ENCODE peak calls at places on chromosomes 5 and 9, in five cellular contexts. One of them, this sample, is unnamed. For H3K36me3, the result is how much of the 10 kb centered on the place peaks cover.

GRCh38 chr9:7844283-7844682 is 44.7 kb upstream of the DMAC1 start:
- DNase-seq in HepG2: peak
- DNase-seq in keratinocyte: no peak
- DNase-seq in esophagus squamous epithelium: no peak
- DNase-seq in ovary: no peak
- DNase-seq in this sample: no peak

GRCh38 chr9:91360551-91361293 is 996 bp downstream of the AUH start:
- DNase-seq in HepG2: no peak
- DNase-seq in ovary: no peak
- DNase-seq in keratinocyte: no peak
- DNase-seq in esophagus squamous epithelium: no peak
- DNase-seq in this sample: no peak

GRCh38 chr9:17021379-17021970 is 113.4 kb upstream of the CNTLN start:
- DNase-seq in keratinocyte: no peak
- DNase-seq in ovary: no peak
- DNase-seq in HepG2: no peak
- DNase-seq in esophagus squamous epithelium: no peak
- DNase-seq in this sample: no peak

GRCh38 chr5:67014957-67015400 is 181.6 kb downstream of the CD180 start:
- DNase-seq in keratinocyte: no peak
- DNase-seq in ovary: no peak
- DNase-seq in HepG2: no peak
- DNase-seq in esophagus squamous epithelium: no peak
- DNase-seq in this sample: no peak

GRCh38 chr5:45411971-45412612 is 284.1 kb downstream of the HCN1 start:
- DNase-seq in HepG2: no peak
- DNase-seq in esophagus squamous epithelium: no peak
- DNase-seq in ovary: no peak
- DNase-seq in keratinocyte: no peak
- DNase-seq in this sample: no peak

GRCh38 chr5:3741372-3741770 is 145.7 kb downstream of the IRX1 start:
- DNase-seq in esophagus squamous epithelium: no peak
- DNase-seq in HepG2: no peak
- DNase-seq in ovary: no peak
- DNase-seq in keratinocyte: no peak
- DNase-seq in this sample: no peak

GRCh38 chr9:76916231-76916630 is 10.3 kb upstream of the PRUNE2 start:
- DNase-seq in HepG2: no peak
- DNase-seq in esophagus squamous epithelium: no peak
- DNase-seq in keratinocyte: no peak
- DNase-seq in ovary: no peak
- DNase-seq in this sample: no peak

GRCh38 chr9:114372971-114373591 is 14.7 kb downstream of the AKNA start:
- DNase-seq in keratinocyte: no peak
- DNase-seq in ovary: no peak
- DNase-seq in esophagus squamous epithelium: peak
- DNase-seq in HepG2: no peak
- DNase-seq in this sample: no peak

GRCh38 chr5:42648910-42649309 is 107.7 kb upstream of the CCDC152 start:
- DNase-seq in HepG2: no peak
- DNase-seq in esophagus squamous epithelium: no peak
- DNase-seq in keratinocyte: no peak
- DNase-seq in ovary: no peak
- DNase-seq in this sample: no peak

GRCh38 chr5:168097852-168098251 is 193.6 kb upstream of the WWC1 start:
- DNase-seq in esophagus squamous epithelium: no peak
- DNase-seq in HepG2: no peak
- DNase-seq in keratinocyte: no peak
- DNase-seq in ovary: no peak
- DNase-seq in this sample: no peak

GRCh38 chr5:155943516-155944407 is 383.2 kb upstream of the SGCD start:
- DNase-seq in keratinocyte: no peak
- DNase-seq in ovary: peak
- DNase-seq in esophagus squamous epithelium: no peak
- DNase-seq in HepG2: peak
- DNase-seq in this sample: no peak

GRCh38 chr9:536597-537511 is 304.6 kb upstream of the DMRT1 start:
- DNase-seq in esophagus squamous epithelium: no peak
- DNase-seq in ovary: no peak
- DNase-seq in keratinocyte: no peak
- DNase-seq in HepG2: no peak
- DNase-seq in this sample: no peak

GRCh38 chr9:15856591-15856990 is 303.7 kb downstream of the CCDC171 start:
- DNase-seq in esophagus squamous epithelium: no peak
- DNase-seq in HepG2: no peak
- DNase-seq in keratinocyte: no peak
- DNase-seq in ovary: no peak
- DNase-seq in this sample: no peak

GRCh38 chr9:5773324-5773999 is 59.5 kb downstream of the ERMP1 start:
- DNase-seq in keratinocyte: no peak
- DNase-seq in HepG2: no peak
- DNase-seq in esophagus squamous epithelium: no peak
- DNase-seq in ovary: no peak
- DNase-seq in this sample: no peak
- TF ChIP-seq CTCF in keratinocyte: no peak
- TF ChIP-seq CTCF in HepG2: peak
- TF ChIP-seq CTCF in esophagus squamous epithelium: no peak
- TF ChIP-seq CTCF in ovary: no peak
- TF ChIP-seq CTCF in this sample: no peak

GRCh38 chr9:128685636-128686489 is 3.2 kb upstream of the SET start:
- DNase-seq in keratinocyte: no peak
- DNase-seq in ovary: no peak
- DNase-seq in esophagus squamous epithelium: no peak
- DNase-seq in HepG2: no peak
- DNase-seq in this sample: no peak
- H3K4me3 ChIP-seq in keratinocyte: peak
- H3K4me3 ChIP-seq in ovary: no peak
- H3K4me3 ChIP-seq in esophagus squamous epithelium: peak
- H3K4me3 ChIP-seq in HepG2: peak
- H3K4me3 ChIP-seq in this sample: no peak

DNA sequence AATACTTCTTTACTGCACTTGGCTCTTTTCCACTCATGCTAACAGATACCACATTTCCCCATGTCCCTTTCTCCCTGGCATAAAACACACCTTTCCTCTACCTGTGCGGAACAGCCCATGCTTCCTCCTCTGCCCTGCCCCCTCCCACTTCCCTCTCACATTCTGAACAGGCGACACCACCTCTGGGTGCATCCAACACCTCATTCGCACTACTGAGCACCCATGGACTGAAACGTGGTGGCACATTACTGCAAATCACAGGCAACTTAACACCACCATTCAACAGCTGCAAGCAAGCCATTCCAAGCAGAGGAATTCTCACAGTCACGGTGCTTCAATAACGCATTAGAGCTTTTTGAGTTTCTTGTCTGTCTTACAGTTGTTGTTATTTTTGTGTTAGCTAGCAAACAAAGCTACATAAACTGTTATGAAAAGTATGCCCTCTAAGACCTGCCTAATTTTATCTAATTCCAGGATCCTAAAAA is 298.2 kb upstream of the TAS2R1 start:
- DNase-seq in esophagus squamous epithelium: no peak
- DNase-seq in HepG2: no peak
- DNase-seq in keratinocyte: no peak
- DNase-seq in ovary: no peak
- DNase-seq in this sample: no peak
- H3K36me3 ChIP-seq in esophagus squamous epithelium: under half
- H3K36me3 ChIP-seq in HepG2: under half
- H3K36me3 ChIP-seq in keratinocyte: under half
- H3K36me3 ChIP-seq in ovary: under half
- H3K36me3 ChIP-seq in this sample: under half

DNA sequence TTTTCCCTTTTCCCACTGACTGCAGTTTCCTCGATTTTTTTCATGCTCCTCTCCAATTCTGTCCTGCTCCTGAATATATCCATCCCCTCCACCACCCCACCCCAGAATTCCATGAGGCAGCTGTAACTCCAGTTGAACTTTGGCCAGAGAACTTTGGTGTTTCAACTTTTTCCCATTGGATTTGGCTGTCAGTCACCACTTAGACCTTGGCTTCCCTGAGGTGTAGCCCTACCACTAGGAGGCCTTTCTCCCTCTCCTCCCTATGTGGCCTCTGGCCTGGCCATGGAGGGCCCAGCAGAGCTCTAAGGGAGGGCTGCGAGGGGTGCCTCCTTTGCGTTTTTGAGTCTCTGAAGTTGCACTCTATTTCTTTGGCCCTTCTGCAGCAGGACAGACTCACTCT is 261.3 kb downstream of the PIK3R1 start:
- DNase-seq in esophagus squamous epithelium: no peak
- DNase-seq in keratinocyte: no peak
- DNase-seq in HepG2: peak
- DNase-seq in ovary: no peak
- DNase-seq in this sample: no peak
- TF ChIP-seq CTCF in esophagus squamous epithelium: no peak
- TF ChIP-seq CTCF in keratinocyte: peak
- TF ChIP-seq CTCF in HepG2: peak
- TF ChIP-seq CTCF in ovary: no peak
- TF ChIP-seq CTCF in this sample: no peak

GRCh38 chr9:100714372-100715099 is 136.7 kb downstream of the CAVIN4 start:
- DNase-seq in keratinocyte: peak
- DNase-seq in HepG2: peak
- DNase-seq in ovary: no peak
- DNase-seq in esophagus squamous epithelium: no peak
- DNase-seq in this sample: no peak
- H3K4me3 ChIP-seq in keratinocyte: no peak
- H3K4me3 ChIP-seq in HepG2: no peak
- H3K4me3 ChIP-seq in ovary: no peak
- H3K4me3 ChIP-seq in esophagus squamous epithelium: no peak
- H3K4me3 ChIP-seq in this sample: no peak

GRCh38 chr9:137763271-137763955 is 114.2 kb upstream of the CACNA1B start:
- DNase-seq in keratinocyte: no peak
- DNase-seq in esophagus squamous epithelium: no peak
- DNase-seq in HepG2: no peak
- DNase-seq in ovary: no peak
- DNase-seq in this sample: no peak

GRCh38 chr9:137764171-137764671 is 113.4 kb upstream of the CACNA1B start:
- DNase-seq in keratinocyte: no peak
- DNase-seq in HepG2: no peak
- DNase-seq in ovary: no peak
- DNase-seq in esophagus squamous epithelium: no peak
- DNase-seq in this sample: no peak

GRCh38 chr9:137761032-137761431 is 116.5 kb upstream of the CACNA1B start:
- DNase-seq in keratinocyte: no peak
- DNase-seq in HepG2: no peak
- DNase-seq in esophagus squamous epithelium: no peak
- DNase-seq in ovary: no peak
- DNase-seq in this sample: no peak

GRCh38 chr9:137761793-137762192 is 115.8 kb upstream of the CACNA1B start:
- DNase-seq in ovary: no peak
- DNase-seq in HepG2: no peak
- DNase-seq in keratinocyte: no peak
- DNase-seq in esophagus squamous epithelium: no peak
- DNase-seq in this sample: no peak

GRCh38 chr9:137762414-137763061 is 115.0 kb upstream of the CACNA1B start:
- DNase-seq in HepG2: no peak
- DNase-seq in keratinocyte: no peak
- DNase-seq in ovary: no peak
- DNase-seq in esophagus squamous epithelium: no peak
- DNase-seq in this sample: no peak
- H3K36me3 ChIP-seq in HepG2: half or more
- H3K36me3 ChIP-seq in keratinocyte: under half
- H3K36me3 ChIP-seq in ovary: under half
- H3K36me3 ChIP-seq in esophagus squamous epithelium: under half
- H3K36me3 ChIP-seq in this sample: under half

GRCh38 chr5:91175708-91176107 is 207.4 kb downstream of the ARRDC3 start:
- DNase-seq in esophagus squamous epithelium: no peak
- DNase-seq in keratinocyte: no peak
- DNase-seq in HepG2: no peak
- DNase-seq in ovary: no peak
- DNase-seq in this sample: no peak

GRCh38 chr5:91178461-91178860 is 204.7 kb downstream of the ARRDC3 start:
- DNase-seq in keratinocyte: no peak
- DNase-seq in ovary: no peak
- DNase-seq in HepG2: no peak
- DNase-seq in esophagus squamous epithelium: no peak
- DNase-seq in this sample: no peak

GRCh38 chr5:91177639-91178038 is 205.5 kb downstream of the ARRDC3 start:
- DNase-seq in ovary: no peak
- DNase-seq in HepG2: no peak
- DNase-seq in esophagus squamous epithelium: no peak
- DNase-seq in keratinocyte: no peak
- DNase-seq in this sample: no peak

GRCh38 chr5:91176288-91177016 is 206.7 kb downstream of the ARRDC3 start:
- DNase-seq in HepG2: no peak
- DNase-seq in esophagus squamous epithelium: no peak
- DNase-seq in keratinocyte: no peak
- DNase-seq in ovary: no peak
- DNase-seq in this sample: no peak

GRCh38 chr5:91177085-91177484 is 206.0 kb downstream of the ARRDC3 start:
- DNase-seq in esophagus squamous epithelium: no peak
- DNase-seq in HepG2: no peak
- DNase-seq in keratinocyte: no peak
- DNase-seq in ovary: no peak
- DNase-seq in this sample: no peak
- TF ChIP-seq CTCF in esophagus squamous epithelium: no peak
- TF ChIP-seq CTCF in HepG2: no peak
- TF ChIP-seq CTCF in keratinocyte: no peak
- TF ChIP-seq CTCF in ovary: no peak
- TF ChIP-seq CTCF in this sample: no peak